ENCODE peak calls at places on chromosomes 4 and X, in eight cellular contexts. D is sciatic nerve; W is foreskin fibroblast; U is NCI-H1436; A is substantia nigra; F is psoas muscle; O is WTC11; I is activated CD8-positive, alpha-beta memory T cell treated with anti-CD3 and anti-CD28 coated beads for 48 hours. N is an unnamed sample.

GRCh38 chrX:10617186-10617963 is 3.0 kb downstream of the MID1 start:
- DNase-seq in D (no peak), W (no peak), U (no peak), A (no peak), F (no peak), O (no peak), I (no peak), N (peak)

GRCh38 chr4:7396186-7396585 is 38.5 kb downstream of the PSAPL1 start:
- DNase-seq in D (peak), W (no peak), U (no peak), A (no peak), F (no peak), O (no peak), I (no peak), N (no peak)

GRCh38 chr4:102759835-102760644 is 728 bp downstream of the MANBA start:
- DNase-seq in D (no peak), W (peak), U (no peak), A (peak), F (no peak), O (no peak), I (no peak), N (peak)

GRCh38 chr4:67126115-67126514 is 419.2 kb downstream of the CENPC start:
- DNase-seq in D (no peak), W (no peak), U (no peak), A (no peak), F (no peak), O (no peak), I (no peak), N (no peak)

GRCh38 chrX:65697915-65698796 is 30.7 kb downstream of the MSN start:
- DNase-seq in D (no peak), W (no peak), U (no peak), A (no peak), F (peak), O (no peak), I (peak), N (no peak)

GRCh38 chr4:4981827-4982226 is 37.4 kb downstream of the CYTL1 start:
- DNase-seq in D (no peak), W (no peak), U (no peak), A (no peak), F (no peak), O (no peak), I (no peak), N (no peak)

GRCh38 chr4:70902577-70903281 is 560 bp downstream of the MOB1B start:
- DNase-seq in D (peak), W (no peak), U (no peak), A (no peak), F (no peak), O (no peak), I (no peak), N (peak)

GRCh38 chr4:79552311-79552710 is 144.3 kb upstream of the GK2 start:
- DNase-seq in D (no peak), W (no peak), U (no peak), A (no peak), F (no peak), O (no peak), I (no peak), N (no peak)

GRCh38 chr4:16608123-16608522 is 290.3 kb downstream of the LDB2 start:
- DNase-seq in D (no peak), W (no peak), U (no peak), A (no peak), F (no peak), O (no peak), I (no peak), N (no peak)

GRCh38 chr4:89331637-89332544 is 24.3 kb upstream of the GPRIN3 start:
- DNase-seq in D (no peak), W (no peak), U (no peak), A (no peak), F (no peak), O (no peak), I (no peak), N (no peak)

GRCh38 chrX:154660506-154660905 is 7.1 kb upstream of the CTAG2 start:
- DNase-seq in D (no peak), W (no peak), U (no peak), A (no peak), F (no peak), O (no peak), I (no peak), N (no peak)

GRCh38 chr4:101787917-101788316 is 2.6 kb upstream of the BANK1 start:
- DNase-seq in D (no peak), W (no peak), U (no peak), A (no peak), F (no peak), O (no peak), I (no peak), N (peak)

GRCh38 chr4:25320374-25321172 is 8.0 kb downstream of the ZCCHC4 start:
- DNase-seq in D (no peak), W (peak), U (no peak), A (no peak), F (no peak), O (no peak), I (no peak), N (peak)

GRCh38 chrX:64093761-64094160 is 111.7 kb downstream of the AMER1 start:
- DNase-seq in D (no peak), W (no peak), U (no peak), A (no peak), F (no peak), O (peak), I (no peak), N (no peak)

GRCh38 chrX:145609951-145610511 is 207.6 kb upstream of the SLITRK2 start:
- DNase-seq in D (no peak), W (no peak), U (no peak), A (no peak), F (no peak), O (no peak), I (no peak), N (no peak)